ENCODE peak calls at places on chromosomes 16 and 17, in four cellular contexts. T is epithelial cell of prostate, X is renal cortical epithelial cell, N is EL. Y is an unnamed sample.

GRCh38 chr17:7867881-7868329 is 10.1 kb downstream of the CYB5D1 start:
- DNase-seq in T (no peak), X (no peak), N (no peak), Y (no peak)

GRCh38 chr16:35776-36305 is 17.6 kb downstream of the POLR3K start:
- DNase-seq in T (no peak), X (no peak), N (no peak), Y (no peak)

GRCh38 chr17:17032131-17032692 is 10.0 kb upstream of the MPRIP start:
- DNase-seq in T (no peak), X (peak), N (peak), Y (no peak)

GRCh38 chr16:84520778-84521770 is 16.6 kb upstream of the MEAK7 start:
- DNase-seq in T (no peak), X (peak), N (no peak), Y (peak)

GRCh38 chr17:78671607-78672404 is 94.6 kb upstream of the DNAH17 start:
- DNase-seq in T (no peak), X (no peak), N (peak), Y (no peak)

GRCh38 chr17:19345486-19346350 is 16.8 kb downstream of the B9D1 start:
- DNase-seq in T (no peak), X (no peak), N (no peak), Y (no peak)

GRCh38 chr17:43579570-43580140 is 33.5 kb upstream of the ETV4 start:
- DNase-seq in T (peak), X (peak), N (peak), Y (peak)

GRCh38 chr16:50638816-50639670 is 42.1 kb downstream of the SNX20 start:
- DNase-seq in T (no peak), X (no peak), N (no peak), Y (no peak)

GRCh38 chr17:75504347-75505151 is 10.8 kb downstream of the CASKIN2 start:
- DNase-seq in T (no peak), X (no peak), N (no peak), Y (no peak)

GRCh38 chr17:17073006-17073626 is 30.9 kb downstream of the MPRIP start:
- DNase-seq in T (no peak), X (no peak), N (no peak), Y (no peak)

GRCh38 chr16:28821874-28822519 is 802 bp upstream of the ATXN2L start:
- DNase-seq in T (no peak), X (peak), N (no peak), Y (no peak)

GRCh38 chr17:73650147-73650546 is 5.9 kb upstream of the SDK2 start:
- DNase-seq in T (no peak), X (no peak), N (no peak), Y (no peak)

GRCh38 chr17:69367298-69367697 is 40.4 kb upstream of the ABCA5 start:
- DNase-seq in T (no peak), X (no peak), N (no peak), Y (no peak)

GRCh38 chr16:23501291-23501690 is 9.0 kb downstream of the GGA2 start:
- DNase-seq in T (no peak), X (no peak), N (no peak), Y (no peak)

GRCh38 chr16:89453662-89454321 is 36.6 kb downstream of the ANKRD11 start:
- DNase-seq in T (no peak), X (no peak), N (peak), Y (no peak)

GRCh38 chr16:61471737-61472136 is 564.5 kb downstream of the CDH8 start:
- DNase-seq in T (no peak), X (no peak), N (no peak), Y (no peak)

GRCh38 chr17:17685775-17686291 is 4.6 kb downstream of the RAI1 start:
- DNase-seq in T (peak), X (peak), N (peak), Y (peak)

GRCh38 chr16:57263585-57264351 is 18.7 kb downstream of the ARL2BP start:
- DNase-seq in T (no peak), X (no peak), N (no peak), Y (no peak)